ENCODE peak calls at places on chromosomes 4 and X, in ten cellular contexts. One of them, this sample, is unnamed. For H3K9me3, the result is how much of the 10 kb centered on the place peaks cover.

GRCh38 chrX:24200133-24200532 is 50.6 kb downstream of the ZFX start:
- DNase-seq in WERI-Rb-1: no peak
- DNase-seq in lower lobe of right lung: no peak
- DNase-seq in lung: no peak
- DNase-seq in Peyer's patch: no peak
- DNase-seq in fibroblast of lung: no peak
- DNase-seq in K562: no peak
- DNase-seq in colonic mucosa: no peak
- DNase-seq in body of pancreas: no peak
- DNase-seq in upper lobe of right lung: no peak
- DNase-seq in this sample: no peak

GRCh38 chrX:13898084-13898483 is 81.2 kb upstream of the GPM6B start:
- DNase-seq in WERI-Rb-1: peak
- DNase-seq in lower lobe of right lung: no peak
- DNase-seq in lung: no peak
- DNase-seq in Peyer's patch: no peak
- DNase-seq in fibroblast of lung: peak
- DNase-seq in K562: peak
- DNase-seq in colonic mucosa: no peak
- DNase-seq in body of pancreas: no peak
- DNase-seq in upper lobe of right lung: no peak
- DNase-seq in this sample: no peak

GRCh38 chr4:3387943-3388348 is 53.8 kb upstream of the HGFAC start:
- DNase-seq in WERI-Rb-1: no peak
- DNase-seq in lower lobe of right lung: peak
- DNase-seq in lung: peak
- DNase-seq in Peyer's patch: no peak
- DNase-seq in fibroblast of lung: peak
- DNase-seq in K562: no peak
- DNase-seq in colonic mucosa: peak
- DNase-seq in body of pancreas: peak
- DNase-seq in upper lobe of right lung: peak
- DNase-seq in this sample: no peak

GRCh38 chr4:158176776-158177175 is 4.0 kb upstream of the GASK1B start:
- DNase-seq in WERI-Rb-1: no peak
- DNase-seq in lower lobe of right lung: no peak
- DNase-seq in lung: no peak
- DNase-seq in Peyer's patch: no peak
- DNase-seq in fibroblast of lung: no peak
- DNase-seq in K562: no peak
- DNase-seq in colonic mucosa: no peak
- DNase-seq in body of pancreas: no peak
- DNase-seq in upper lobe of right lung: no peak
- DNase-seq in this sample: no peak

GRCh38 chrX:117743469-117744251 is 372.9 kb downstream of the KLHL13 start:
- DNase-seq in WERI-Rb-1: no peak
- DNase-seq in lower lobe of right lung: no peak
- DNase-seq in lung: no peak
- DNase-seq in Peyer's patch: no peak
- DNase-seq in fibroblast of lung: no peak
- DNase-seq in K562: no peak
- DNase-seq in colonic mucosa: no peak
- DNase-seq in body of pancreas: peak
- DNase-seq in upper lobe of right lung: no peak
- DNase-seq in this sample: no peak

GRCh38 chr4:169823685-169824084 is 65.9 kb upstream of the HPF1 start:
- DNase-seq in WERI-Rb-1: no peak
- DNase-seq in lower lobe of right lung: no peak
- DNase-seq in lung: no peak
- DNase-seq in Peyer's patch: no peak
- DNase-seq in fibroblast of lung: peak
- DNase-seq in K562: peak
- DNase-seq in colonic mucosa: no peak
- DNase-seq in body of pancreas: peak
- DNase-seq in upper lobe of right lung: no peak
- DNase-seq in this sample: peak

GRCh38 chr4:78031457-78031856 is 25.7 kb upstream of the FRAS1 start:
- DNase-seq in WERI-Rb-1: no peak
- DNase-seq in lower lobe of right lung: no peak
- DNase-seq in lung: no peak
- DNase-seq in Peyer's patch: no peak
- DNase-seq in fibroblast of lung: no peak
- DNase-seq in K562: no peak
- DNase-seq in colonic mucosa: no peak
- DNase-seq in body of pancreas: no peak
- DNase-seq in upper lobe of right lung: no peak
- DNase-seq in this sample: no peak

GRCh38 chrX:46849933-46850332 is 13.1 kb downstream of the RP2 start:
- DNase-seq in WERI-Rb-1: peak
- DNase-seq in lower lobe of right lung: no peak
- DNase-seq in lung: no peak
- DNase-seq in Peyer's patch: no peak
- DNase-seq in fibroblast of lung: no peak
- DNase-seq in K562: no peak
- DNase-seq in colonic mucosa: no peak
- DNase-seq in body of pancreas: no peak
- DNase-seq in upper lobe of right lung: no peak
- DNase-seq in this sample: no peak

GRCh38 chr4:75726577-75726976 is 2.2 kb downstream of the USO1 start:
- DNase-seq in WERI-Rb-1: no peak
- DNase-seq in lower lobe of right lung: no peak
- DNase-seq in lung: no peak
- DNase-seq in Peyer's patch: no peak
- DNase-seq in fibroblast of lung: no peak
- DNase-seq in K562: no peak
- DNase-seq in colonic mucosa: no peak
- DNase-seq in body of pancreas: no peak
- DNase-seq in upper lobe of right lung: no peak
- DNase-seq in this sample: no peak

GRCh38 chr4:138252551-138252950 is 10.4 kb upstream of the SLC7A11 start:
- DNase-seq in WERI-Rb-1: no peak
- DNase-seq in lower lobe of right lung: no peak
- DNase-seq in lung: no peak
- DNase-seq in Peyer's patch: no peak
- DNase-seq in fibroblast of lung: no peak
- DNase-seq in K562: no peak
- DNase-seq in colonic mucosa: no peak
- DNase-seq in body of pancreas: no peak
- DNase-seq in upper lobe of right lung: no peak
- DNase-seq in this sample: no peak

GRCh38 chr4:138248058-138248457 is 5.9 kb upstream of the SLC7A11 start:
- DNase-seq in WERI-Rb-1: no peak
- DNase-seq in lower lobe of right lung: no peak
- DNase-seq in lung: no peak
- DNase-seq in Peyer's patch: no peak
- DNase-seq in fibroblast of lung: peak
- DNase-seq in K562: no peak
- DNase-seq in colonic mucosa: no peak
- DNase-seq in body of pancreas: no peak
- DNase-seq in upper lobe of right lung: no peak
- DNase-seq in this sample: no peak

GRCh38 chr4:138255917-138256597 is 13.9 kb upstream of the SLC7A11 start:
- DNase-seq in WERI-Rb-1: no peak
- DNase-seq in lower lobe of right lung: no peak
- DNase-seq in lung: no peak
- DNase-seq in Peyer's patch: no peak
- DNase-seq in fibroblast of lung: no peak
- DNase-seq in K562: no peak
- DNase-seq in colonic mucosa: no peak
- DNase-seq in body of pancreas: no peak
- DNase-seq in upper lobe of right lung: no peak
- DNase-seq in this sample: no peak

GRCh38 chr4:138249132-138249531 is 7.0 kb upstream of the SLC7A11 start:
- DNase-seq in WERI-Rb-1: no peak
- DNase-seq in lower lobe of right lung: no peak
- DNase-seq in lung: no peak
- DNase-seq in Peyer's patch: no peak
- DNase-seq in fibroblast of lung: no peak
- DNase-seq in K562: no peak
- DNase-seq in colonic mucosa: no peak
- DNase-seq in body of pancreas: no peak
- DNase-seq in upper lobe of right lung: no peak
- DNase-seq in this sample: no peak

DNA sequence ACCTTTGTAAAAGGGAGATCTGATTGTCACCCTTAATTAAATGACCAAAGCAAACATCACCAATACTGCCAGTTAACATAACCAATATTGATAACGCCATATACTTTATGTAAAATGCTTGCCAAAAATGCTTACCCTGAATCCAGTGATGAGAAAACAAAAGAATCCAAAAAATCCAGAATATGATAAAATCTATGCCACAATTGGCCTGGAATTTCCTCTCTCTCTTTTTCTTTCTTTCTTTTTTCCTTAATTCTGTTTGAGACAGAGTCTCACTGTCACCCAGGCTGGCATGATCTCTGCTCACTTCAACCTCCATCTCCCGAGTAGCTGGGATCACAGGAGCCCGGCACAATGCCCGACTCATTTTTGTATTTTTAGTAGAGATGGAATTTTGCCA is 9.8 kb upstream of the SLC7A11 start:
- DNase-seq in WERI-Rb-1: no peak
- DNase-seq in lower lobe of right lung: no peak
- DNase-seq in lung: no peak
- DNase-seq in Peyer's patch: no peak
- DNase-seq in fibroblast of lung: no peak
- DNase-seq in K562: no peak
- DNase-seq in colonic mucosa: no peak
- DNase-seq in body of pancreas: no peak
- DNase-seq in upper lobe of right lung: no peak
- DNase-seq in this sample: no peak
- H3K27ac ChIP-seq in WERI-Rb-1: no peak
- H3K27ac ChIP-seq in lower lobe of right lung: no peak
- H3K27ac ChIP-seq in lung: no peak
- H3K27ac ChIP-seq in Peyer's patch: no peak
- H3K27ac ChIP-seq in fibroblast of lung: no peak
- H3K27ac ChIP-seq in K562: no peak
- H3K27ac ChIP-seq in colonic mucosa: no peak
- H3K27ac ChIP-seq in body of pancreas: no peak
- H3K27ac ChIP-seq in upper lobe of right lung: no peak
- H3K27ac ChIP-seq in this sample: no peak

DNA sequence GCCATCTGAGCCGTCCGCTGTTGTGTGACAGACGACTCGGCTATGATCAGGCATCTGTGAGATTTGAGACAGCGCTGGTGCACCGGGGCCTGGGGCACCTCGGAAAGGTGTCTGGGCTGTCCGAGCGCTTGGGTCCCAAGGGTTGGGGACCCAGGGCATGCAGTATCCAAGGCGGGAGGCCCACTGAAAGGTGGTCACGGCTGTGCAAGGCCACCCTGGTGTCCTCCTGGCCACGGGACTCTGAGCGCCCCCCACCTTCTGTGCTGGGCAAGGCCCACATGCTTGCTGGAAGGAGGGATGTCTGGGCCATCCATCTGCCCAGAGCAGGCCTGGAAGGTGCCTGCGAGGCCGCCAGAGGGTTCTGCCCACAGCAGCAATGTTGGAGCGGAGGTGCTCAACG is 19.9 kb downstream of the TACC3 start:
- DNase-seq in WERI-Rb-1: no peak
- DNase-seq in lower lobe of right lung: no peak
- DNase-seq in lung: no peak
- DNase-seq in Peyer's patch: no peak
- DNase-seq in fibroblast of lung: no peak
- DNase-seq in K562: no peak
- DNase-seq in colonic mucosa: no peak
- DNase-seq in body of pancreas: no peak
- DNase-seq in upper lobe of right lung: no peak
- DNase-seq in this sample: no peak
- H3K4me3 ChIP-seq in WERI-Rb-1: no peak
- H3K4me3 ChIP-seq in lower lobe of right lung: no peak
- H3K4me3 ChIP-seq in lung: no peak
- H3K4me3 ChIP-seq in Peyer's patch: no peak
- H3K4me3 ChIP-seq in fibroblast of lung: no peak
- H3K4me3 ChIP-seq in K562: no peak
- H3K4me3 ChIP-seq in colonic mucosa: no peak
- H3K4me3 ChIP-seq in body of pancreas: no peak
- H3K4me3 ChIP-seq in upper lobe of right lung: no peak
- H3K4me3 ChIP-seq in this sample: no peak

GRCh38 chr4:7750972-7751371 is 188.7 kb downstream of the AFAP1 start:
- DNase-seq in WERI-Rb-1: no peak
- DNase-seq in lower lobe of right lung: no peak
- DNase-seq in lung: no peak
- DNase-seq in Peyer's patch: no peak
- DNase-seq in fibroblast of lung: no peak
- DNase-seq in K562: no peak
- DNase-seq in colonic mucosa: no peak
- DNase-seq in body of pancreas: no peak
- DNase-seq in upper lobe of right lung: no peak
- DNase-seq in this sample: no peak
- H3K9me3 ChIP-seq in WERI-Rb-1: under half
- H3K9me3 ChIP-seq in lower lobe of right lung: under half
- H3K9me3 ChIP-seq in lung: under half
- H3K9me3 ChIP-seq in Peyer's patch: under half
- H3K9me3 ChIP-seq in fibroblast of lung: under half
- H3K9me3 ChIP-seq in K562: under half
- H3K9me3 ChIP-seq in colonic mucosa: under half
- H3K9me3 ChIP-seq in body of pancreas: under half
- H3K9me3 ChIP-seq in upper lobe of right lung: under half
- H3K9me3 ChIP-seq in this sample: under half

GRCh38 chr4:184267673-184268573 is 50.2 kb upstream of the ENPP6 start:
- DNase-seq in WERI-Rb-1: no peak
- DNase-seq in lower lobe of right lung: peak
- DNase-seq in lung: peak
- DNase-seq in Peyer's patch: no peak
- DNase-seq in fibroblast of lung: peak
- DNase-seq in K562: peak
- DNase-seq in colonic mucosa: peak
- DNase-seq in body of pancreas: peak
- DNase-seq in upper lobe of right lung: peak
- DNase-seq in this sample: peak

GRCh38 chr4:184268574-184269160 is 51.0 kb upstream of the ENPP6 start:
- DNase-seq in WERI-Rb-1: no peak
- DNase-seq in lower lobe of right lung: no peak
- DNase-seq in lung: no peak
- DNase-seq in Peyer's patch: no peak
- DNase-seq in fibroblast of lung: peak
- DNase-seq in K562: peak
- DNase-seq in colonic mucosa: no peak
- DNase-seq in body of pancreas: no peak
- DNase-seq in upper lobe of right lung: no peak
- DNase-seq in this sample: no peak

GRCh38 chr4:184265566-184266351 is 48.1 kb upstream of the ENPP6 start:
- DNase-seq in WERI-Rb-1: no peak
- DNase-seq in lower lobe of right lung: no peak
- DNase-seq in lung: no peak
- DNase-seq in Peyer's patch: no peak
- DNase-seq in fibroblast of lung: peak
- DNase-seq in K562: peak
- DNase-seq in colonic mucosa: no peak
- DNase-seq in body of pancreas: no peak
- DNase-seq in upper lobe of right lung: no peak
- DNase-seq in this sample: no peak

GRCh38 chr4:184269879-184270430 is 52.3 kb upstream of the ENPP6 start:
- DNase-seq in WERI-Rb-1: no peak
- DNase-seq in lower lobe of right lung: no peak
- DNase-seq in lung: no peak
- DNase-seq in Peyer's patch: no peak
- DNase-seq in fibroblast of lung: no peak
- DNase-seq in K562: no peak
- DNase-seq in colonic mucosa: no peak
- DNase-seq in body of pancreas: no peak
- DNase-seq in upper lobe of right lung: no peak
- DNase-seq in this sample: no peak

GRCh38 chr4:184267206-184267608 is 49.5 kb upstream of the ENPP6 start:
- DNase-seq in WERI-Rb-1: no peak
- DNase-seq in lower lobe of right lung: no peak
- DNase-seq in lung: no peak
- DNase-seq in Peyer's patch: no peak
- DNase-seq in fibroblast of lung: no peak
- DNase-seq in K562: no peak
- DNase-seq in colonic mucosa: no peak
- DNase-seq in body of pancreas: no peak
- DNase-seq in upper lobe of right lung: no peak
- DNase-seq in this sample: no peak
- H3K27ac ChIP-seq in WERI-Rb-1: no peak
- H3K27ac ChIP-seq in lower lobe of right lung: no peak
- H3K27ac ChIP-seq in lung: no peak
- H3K27ac ChIP-seq in Peyer's patch: peak
- H3K27ac ChIP-seq in fibroblast of lung: peak
- H3K27ac ChIP-seq in K562: peak
- H3K27ac ChIP-seq in colonic mucosa: peak
- H3K27ac ChIP-seq in body of pancreas: no peak
- H3K27ac ChIP-seq in upper lobe of right lung: no peak
- H3K27ac ChIP-seq in this sample: peak

This sample was measured in AG04450.